ENCODE peak calls at places on chromosome 12, in five cellular contexts. Y is DND-41, D is OCI-LY7, F is H9, W is GM23248. S is an unnamed sample.

GRCh38 chr12:120583478-120584030 is 2.4 kb upstream of the POP5 start:
- DNase-seq in F (peak; percentile 87), Y (peak; percentile 78), D (peak; percentile 74), W (peak; percentile 85), S (no peak)

GRCh38 chr12:79555006-79555925 is 135.5 kb downstream of the PAWR start:
- DNase-seq in Y (no peak), W (peak; percentile 67), F (no peak), D (peak; percentile 31), S (no peak)

GRCh38 chr12:67650127-67650495 is 1.6 kb downstream of the DYRK2 start:
- DNase-seq in Y (no peak), W (no peak), F (no peak), D (no peak), S (no peak)

GRCh38 chr12:25526778-25527177 is 26.3 kb downstream of the LMNTD1 start:
- DNase-seq in F (no peak), D (no peak), W (no peak), Y (no peak), S (no peak)

GRCh38 chr12:124700810-124701594 is 133.6 kb upstream of the NCOR2 start:
- DNase-seq in D (no peak), F (peak; percentile 34), Y (no peak), W (peak; percentile 69), S (no peak)

GRCh38 chr12:92294676-92295440 is 149.2 kb upstream of the BTG1 start:
- DNase-seq in Y (no peak), D (no peak), F (no peak), W (peak; percentile 37), S (no peak)

GRCh38 chr12:93540506-93540905 is 32.0 kb upstream of the SOCS2 start:
- DNase-seq in D (no peak), Y (no peak), F (no peak), W (no peak), S (no peak)

GRCh38 chr12:85835417-85835809 is 796 bp downstream of the RASSF9 start:
- DNase-seq in F (no peak), Y (no peak), W (peak; percentile 66), D (no peak), S (no peak)

GRCh38 chr12:90010089-90010488 is 301.5 kb upstream of the ATP2B1 start:
- DNase-seq in D (no peak), W (peak; percentile 63), Y (no peak), F (peak; percentile 36), S (no peak)

GRCh38 chr12:104952816-104953215 is 5.3 kb downstream of the SLC41A2 start:
- DNase-seq in D (no peak), Y (no peak), F (no peak), W (no peak), S (no peak)

GRCh38 chr12:127083028-127083949 is 1183.7 kb upstream of the TMEM132C start:
- DNase-seq in D (peak; percentile 44), W (peak; percentile 88), F (no peak), Y (peak; percentile 57), S (peak; percentile 68)

GRCh38 chr12:132561784-132562156 is 48.6 kb downstream of the LRCOL1 start:
- DNase-seq in D (peak; percentile 48), Y (peak; percentile 45), W (peak; percentile 34), F (peak; percentile 79), S (no peak)

GRCh38 chr12:51217968-51218606 is at the start of gene POU6F1:
- DNase-seq in F (peak; percentile 89), D (peak; percentile 83), W (peak; percentile 91), Y (peak; percentile 73), S (peak; percentile 25)

GRCh38 chr12:9064201-9064814 is 51.4 kb downstream of the A2M start:
- DNase-seq in D (no peak), W (peak; percentile 74), Y (no peak), F (peak; percentile 82), S (no peak)

GRCh38 chr12:78198896-78199295 is 368.2 kb downstream of the NAV3 start:
- DNase-seq in Y (no peak), W (no peak), D (no peak), F (no peak), S (no peak)

GRCh38 chr12:124386661-124387509 is 92.0 kb downstream of the RFLNA start:
- DNase-seq in Y (no peak), D (no peak), W (peak; percentile 66), F (no peak), S (no peak)

GRCh38 chr12:6318440-6318879 is 8.0 kb downstream of the PLEKHG6 start:
- DNase-seq in W (peak; percentile 0), F (no peak), Y (no peak), D (no peak), S (no peak)

GRCh38 chr12:20000229-20000869 is 368.0 kb upstream of the PDE3A start:
- DNase-seq in F (no peak), Y (no peak), W (no peak), D (no peak), S (no peak)

GRCh38 chr12:116459921-116460666 is 99.1 kb upstream of the MAP1LC3B2 start:
- DNase-seq in W (peak; percentile 49), D (no peak), F (no peak), Y (no peak), S (no peak)

GRCh38 chr12:102980350-102980749 is 22.9 kb downstream of the ASCL1 start:
- DNase-seq in D (no peak), F (no peak), Y (no peak), W (no peak), S (no peak)

GRCh38 chr12:9030776-9031175 is 41.4 kb downstream of the KLRG1 start:
- DNase-seq in W (no peak), F (no peak), D (no peak), Y (no peak), S (no peak)

GRCh38 chr12:54371328-54372112 is 7.2 kb upstream of the GPR84 start:
- DNase-seq in D (no peak), W (no peak), Y (peak; percentile 42), F (no peak), S (no peak)

GRCh38 chr12:50901685-50902113 is 50.6 kb upstream of the HIGD1C start:
- DNase-seq in Y (no peak), F (no peak), D (no peak), W (no peak), S (no peak)

GRCh38 chr12:47561746-47562145 is 144.1 kb downstream of the RPAP3 start:
- DNase-seq in Y (no peak), D (no peak), W (no peak), F (no peak), S (no peak)

GRCh38 chr12:80622271-80622670 is 85.2 kb upstream of the MYF6 start:
- DNase-seq in F (no peak), W (peak; percentile 25), Y (no peak), D (peak; percentile 7), S (no peak)

GRCh38 chr12:105671720-105672119 is 341.2 kb downstream of the C12orf75 start:
- DNase-seq in F (no peak), D (no peak), Y (no peak), W (peak; percentile 62), S (no peak)

GRCh38 chr12:51951843-51952722 is 584 bp downstream of the ACVR1B start:
- DNase-seq in D (peak; percentile 33), F (peak; percentile 61), W (peak; percentile 49), Y (peak; percentile 35), S (no peak)

GRCh38 chr12:118714051-118714460 is 267.3 kb upstream of the SRRM4 start:
- DNase-seq in Y (peak; percentile 48), W (peak; percentile 29), F (peak; percentile 68), D (peak; percentile 71), S (peak; percentile 11)

GRCh38 chr12:53867216-53868012 is 71.2 kb upstream of the HOXC13 start:
- DNase-seq in Y (no peak), W (peak; percentile 26), D (no peak), F (peak; percentile 79), S (no peak)

GRCh38 chr12:124618291-124618902 is 51.0 kb upstream of the NCOR2 start:
- DNase-seq in D (no peak), F (no peak), W (no peak), Y (no peak), S (no peak)

GRCh38 chr12:104064842-104065441 is 611 bp downstream of the HCFC2 start:
- DNase-seq in F (no peak), D (peak; percentile 6), Y (no peak), W (peak; percentile 65), S (no peak)

GRCh38 chr12:10667581-10667980 is 6.3 kb downstream of the STYK1 start:
- DNase-seq in W (no peak), F (no peak), Y (no peak), D (no peak), S (no peak)

DNA sequence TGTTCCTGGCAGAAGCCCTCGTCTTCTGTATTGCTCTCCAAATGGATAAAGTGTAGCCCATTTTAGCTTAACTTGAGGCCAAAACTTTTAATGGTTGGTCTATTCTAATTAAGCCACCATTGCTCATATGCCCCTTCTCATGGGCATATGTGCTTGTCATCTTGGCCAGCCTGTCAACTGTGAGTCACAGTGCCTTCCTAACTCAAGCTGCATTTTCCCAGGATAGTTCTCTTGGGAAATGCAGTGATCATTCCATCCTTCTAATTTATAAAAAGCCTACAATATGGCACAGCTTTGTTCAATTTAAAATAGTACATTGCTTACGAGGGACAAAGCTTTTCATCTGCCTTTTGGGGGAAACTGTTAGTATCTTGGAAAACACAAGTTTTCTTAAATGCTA is 6.6 kb downstream of the PTHLH start:
- DNase-seq in W (peak; percentile 83), F (no peak), D (no peak), Y (no peak), S (no peak)
- H3K79me2 ChIP-seq in W (peaks cover 12% of the 10 kb centered on the region), F (no peaks in the 10 kb centered on the region), D (no peaks in the 10 kb centered on the region), Y (no peaks in the 10 kb centered on the region), S (no peaks in the 10 kb centered on the region)

GRCh38 chr12:69298947-69299346 is 49.2 kb upstream of the LYZ start:
- DNase-seq in D (no peak), Y (no peak), F (no peak), W (no peak), S (no peak)

DNA sequence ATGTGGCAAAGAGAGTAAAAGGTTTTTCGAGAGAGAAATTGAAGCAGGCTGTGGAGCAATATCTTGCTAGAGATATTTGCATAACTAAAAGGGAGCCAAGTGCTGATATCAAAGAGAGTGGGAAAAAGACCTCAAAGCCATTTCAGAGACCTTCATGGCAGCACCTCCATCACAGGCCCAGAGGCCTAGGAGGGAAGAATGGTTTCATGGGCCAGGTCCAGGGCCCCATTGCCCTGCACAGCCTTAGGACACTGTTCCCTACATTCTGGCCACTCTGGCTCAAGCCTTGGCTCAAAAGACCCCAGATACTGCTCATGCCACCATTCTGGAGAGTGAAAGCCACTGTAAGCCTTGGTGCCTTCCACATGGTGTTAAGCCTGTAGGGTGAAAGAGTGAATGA is 50.0 kb upstream of the LYZ start:
- DNase-seq in F (no peak), W (no peak), D (no peak), Y (no peak), S (no peak)
- H3K79me2 ChIP-seq in F (no peaks in the 10 kb centered on the region), W (no peaks in the 10 kb centered on the region), D (no peaks in the 10 kb centered on the region), Y (no peaks in the 10 kb centered on the region), S (no peaks in the 10 kb centered on the region)

GRCh38 chr12:122385171-122386041 is 37.1 kb downstream of the CLIP1 start:
- DNase-seq in W (no peak), Y (no peak), F (no peak), D (no peak), S (no peak)
- H3K79me2 ChIP-seq in W (peaks cover 97% of the 10 kb centered on the region), Y (peaks cover 42% of the 10 kb centered on the region), F (no peaks in the 10 kb centered on the region), D (no peaks in the 10 kb centered on the region), S (no peaks in the 10 kb centered on the region)

GRCh38 chr12:13045816-13046215 is 1.6 kb downstream of the FAM234B start:
- DNase-seq in W (no peak), Y (no peak), D (no peak), F (no peak), S (no peak)

GRCh38 chr12:13044859-13045384 is 741 bp downstream of the FAM234B start:
- DNase-seq in D (no peak), F (no peak), W (peak; percentile 51), Y (no peak), S (no peak)

GRCh38 chr12:13049816-13050215 is 5.6 kb downstream of the FAM234B start:
- DNase-seq in Y (no peak), W (peak; percentile 76), F (no peak), D (no peak), S (no peak)

GRCh38 chr12:13044002-13044858 is at the start of gene FAM234B:
- DNase-seq in W (peak; percentile 89), D (peak; percentile 71), Y (no peak), F (peak; percentile 87), S (no peak)

GRCh38 chr12:13046914-13047472 is 2.8 kb downstream of the FAM234B start:
- DNase-seq in W (no peak), D (no peak), Y (no peak), F (no peak), S (no peak)
- H3K79me2 ChIP-seq in W (peaks cover 55% of the 10 kb centered on the region), D (no peaks in the 10 kb centered on the region), Y (no peaks in the 10 kb centered on the region), F (no peaks in the 10 kb centered on the region), S (no peaks in the 10 kb centered on the region)

S was measured in GM12878.